ENCODE peak calls at places on chromosomes 11 and 22, in four cellular contexts. One of them, this sample, is unnamed.

GRCh38 chr11:81007046-81007445 is 1566.2 kb upstream of the TENM4 start:
- DNase-seq in activated CD8-positive, alpha-beta T cell treated with anti-CD3 and anti-CD28 coated beads, Interleukin-2, amount 10 ng/mL, durations not matched to agents 7 days and 5 days: no peak
- DNase-seq in iPS-NIHi11: no peak
- DNase-seq in T-helper 9 cell: no peak
- DNase-seq in this sample: no peak

GRCh38 chr11:60127311-60127811 is 38.9 kb downstream of the MS4A2 start:
- DNase-seq in T-helper 9 cell: no peak
- DNase-seq in iPS-NIHi11: no peak
- DNase-seq in activated CD8-positive, alpha-beta T cell treated with anti-CD3 and anti-CD28 coated beads, Interleukin-2, amount 10 ng/mL, durations not matched to agents 7 days and 5 days: no peak
- DNase-seq in this sample: no peak

GRCh38 chr22:36493690-36494110 is 12.3 kb upstream of the TXN2 start:
- DNase-seq in activated CD8-positive, alpha-beta T cell treated with anti-CD3 and anti-CD28 coated beads, Interleukin-2, amount 10 ng/mL, durations not matched to agents 7 days and 5 days: no peak
- DNase-seq in iPS-NIHi11: no peak
- DNase-seq in T-helper 9 cell: no peak
- DNase-seq in this sample: peak; percentile 54

GRCh38 chr11:78295991-78296930 is 107.5 kb downstream of the USP35 start:
- DNase-seq in iPS-NIHi11: no peak
- DNase-seq in T-helper 9 cell: no peak
- DNase-seq in activated CD8-positive, alpha-beta T cell treated with anti-CD3 and anti-CD28 coated beads, Interleukin-2, amount 10 ng/mL, durations not matched to agents 7 days and 5 days: no peak
- DNase-seq in this sample: no peak

GRCh38 chr11:36215688-36216050 is 73.6 kb downstream of the COMMD9 start:
- DNase-seq in T-helper 9 cell: no peak
- DNase-seq in activated CD8-positive, alpha-beta T cell treated with anti-CD3 and anti-CD28 coated beads, Interleukin-2, amount 10 ng/mL, durations not matched to agents 7 days and 5 days: no peak
- DNase-seq in iPS-NIHi11: no peak
- DNase-seq in this sample: no peak

GRCh38 chr11:13333456-13333957 is 55.9 kb downstream of the BMAL1 start:
- DNase-seq in iPS-NIHi11: no peak
- DNase-seq in T-helper 9 cell: no peak
- DNase-seq in activated CD8-positive, alpha-beta T cell treated with anti-CD3 and anti-CD28 coated beads, Interleukin-2, amount 10 ng/mL, durations not matched to agents 7 days and 5 days: no peak
- DNase-seq in this sample: no peak

GRCh38 chr11:121367434-121367833 is 74.9 kb downstream of the SC5D start:
- DNase-seq in T-helper 9 cell: no peak
- DNase-seq in iPS-NIHi11: no peak
- DNase-seq in activated CD8-positive, alpha-beta T cell treated with anti-CD3 and anti-CD28 coated beads, Interleukin-2, amount 10 ng/mL, durations not matched to agents 7 days and 5 days: peak; percentile 36
- DNase-seq in this sample: no peak

GRCh38 chr22:37502342-37503182 is 16.4 kb upstream of the MFNG start:
- DNase-seq in iPS-NIHi11: no peak
- DNase-seq in activated CD8-positive, alpha-beta T cell treated with anti-CD3 and anti-CD28 coated beads, Interleukin-2, amount 10 ng/mL, durations not matched to agents 7 days and 5 days: peak; percentile 38
- DNase-seq in T-helper 9 cell: no peak
- DNase-seq in this sample: no peak